ENCODE peak calls at places on chromosomes 6 and 20, in nine cellular contexts. U is neuronal stem cell, V is tibial nerve, O is IMR-90, D is H9, G is Panc1, P is heart left ventricle, X is heart right ventricle, F is breast epithelium. H is an unnamed sample.

GRCh38 chr6:38176797-38177751 is 357.5 kb downstream of the ZFAND3 start:
- DNase-seq in U (no peak), V (no peak), O (peak; percentile 5), D (no peak), G (no peak), P (peak; percentile 33), X (peak; percentile 40), F (no peak), H (no peak)

GRCh38 chr6:31070711-31071197 is 41.6 kb downstream of the C6orf15 start:
- DNase-seq in U (peak; percentile 59), V (no peak), O (peak; percentile 84), D (peak; percentile 83), G (no peak), P (no peak), X (peak; percentile 36), F (no peak), H (peak; percentile 67)

GRCh38 chr20:38579219-38579618 is 1.8 kb upstream of the ADIG start:
- DNase-seq in U (no peak), V (no peak), O (no peak), D (no peak), G (no peak), P (no peak), X (peak; percentile 43), F (no peak), H (no peak)

GRCh38 chr20:57514273-57514751 is 10.6 kb downstream of the CTCFL start:
- DNase-seq in U (peak; percentile 62), V (peak; percentile 52), O (peak; percentile 64), D (peak; percentile 73), G (peak; percentile 27), P (no peak), X (peak; percentile 72), F (peak; percentile 64), H (peak; percentile 45)

GRCh38 chr6:85756982-85757381 is 114.3 kb upstream of the SYNCRIP start:
- DNase-seq in U (no peak), V (no peak), O (peak; percentile 44), D (no peak), G (peak; percentile 5), P (no peak), X (no peak), F (no peak), H (no peak)

GRCh38 chr20:49288784-49289696 is 11.2 kb upstream of the ZNFX1 start:
- DNase-seq in U (no peak), V (no peak), O (no peak), D (no peak), G (no peak), P (no peak), X (no peak), F (no peak), H (no peak)

GRCh38 chr6:36443951-36444428 is 1.2 kb downstream of the KCTD20 start:
- DNase-seq in U (no peak), V (no peak), O (peak; percentile 31), D (peak; percentile 49), G (no peak), P (no peak), X (no peak), F (no peak), H (no peak)

GRCh38 chr20:58235010-58235409 is 6.6 kb upstream of the ANKRD60 start:
- DNase-seq in U (no peak), V (no peak), O (no peak), D (no peak), G (no peak), P (no peak), X (no peak), F (no peak), H (no peak)

GRCh38 chr6:99711302-99711701 is 104.7 kb downstream of the PRDM13 start:
- DNase-seq in U (no peak), V (no peak), O (no peak), D (no peak), G (no peak), P (no peak), X (no peak), F (no peak), H (no peak)

GRCh38 chr6:142187209-142187608 is 40.1 kb downstream of the VTA1 start:
- DNase-seq in U (no peak), V (no peak), O (peak; percentile 77), D (no peak), G (no peak), P (no peak), X (peak; percentile 52), F (no peak), H (no peak)

GRCh38 chr20:60921021-60921622 is 330.9 kb upstream of the CDH4 start:
- DNase-seq in U (no peak), V (no peak), O (peak; percentile 8), D (peak; percentile 51), G (no peak), P (no peak), X (peak; percentile 29), F (no peak), H (no peak)

GRCh38 chr20:52434041-52434425 is 242.5 kb upstream of the ZFP64 start:
- DNase-seq in U (no peak), V (no peak), O (no peak), D (no peak), G (no peak), P (no peak), X (no peak), F (no peak), H (no peak)

GRCh38 chr6:29872791-29873190 is 45.2 kb downstream of the HLA-G start:
- DNase-seq in U (no peak), V (no peak), O (no peak), D (no peak), G (no peak), P (no peak), X (no peak), F (no peak), H (no peak)

GRCh38 chr6:106799008-106799952 is 169.9 kb downstream of the QRSL1 start:
- DNase-seq in U (no peak), V (no peak), O (peak; percentile 26), D (no peak), G (no peak), P (no peak), X (no peak), F (no peak), H (no peak)

GRCh38 chr20:58981564-58982364 is 708 bp downstream of the NELFCD start:
- DNase-seq in U (peak; percentile 15), V (no peak), O (peak; percentile 6), D (no peak), G (no peak), P (no peak), X (no peak), F (no peak), H (no peak)

GRCh38 chr6:80457044-80457933 is 350.8 kb downstream of the BCKDHB start:
- DNase-seq in U (no peak), V (peak; percentile 27), O (peak; percentile 98), D (no peak), G (no peak), P (peak; percentile 73), X (peak; percentile 66), F (peak; percentile 67), H (no peak)

GRCh38 chr6:70257874-70258273 is 45.0 kb downstream of the COL9A1 start:
- DNase-seq in U (no peak), V (no peak), O (no peak), D (no peak), G (no peak), P (no peak), X (no peak), F (no peak), H (no peak)

GRCh38 chr6:109381747-109382575 is at the start of gene CD164:
- DNase-seq in U (no peak), V (peak; percentile 90), O (peak; percentile 93), D (peak; percentile 92), G (peak; percentile 87), P (peak; percentile 97), X (peak; percentile 95), F (peak; percentile 94), H (peak; percentile 71)

GRCh38 chr6:79515436-79515835 is 21.8 kb downstream of the LCA5 start:
- DNase-seq in U (no peak), V (no peak), O (no peak), D (no peak), G (no peak), P (no peak), X (no peak), F (no peak), H (no peak)

GRCh38 chr20:1440024-1440423 is 26.6 kb downstream of the NSFL1C start:
- DNase-seq in U (no peak), V (no peak), O (peak; percentile 12), D (peak; percentile 80), G (no peak), P (no peak), X (no peak), F (no peak), H (no peak)

DNA sequence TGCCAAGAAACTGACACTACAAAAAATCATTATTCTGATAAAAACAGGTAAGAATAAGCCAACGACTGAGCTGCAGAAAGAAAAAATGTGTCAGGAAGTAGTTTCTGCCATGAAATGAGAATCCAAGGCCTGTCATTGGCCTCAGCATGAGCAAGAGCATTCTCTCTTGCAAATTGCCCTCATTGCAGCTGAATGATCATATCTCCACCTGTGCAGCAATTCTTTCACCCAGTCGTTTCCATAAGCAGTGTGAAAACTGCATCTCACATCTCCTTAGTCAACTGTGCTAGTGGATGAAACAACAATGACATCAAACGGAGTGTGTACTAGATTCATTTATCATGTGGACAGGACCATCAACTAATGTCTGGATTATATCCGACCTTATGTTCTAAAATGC is 88.2 kb upstream of the STXBP5 start:
- DNase-seq in U (no peak), V (no peak), O (no peak), D (no peak), G (no peak), P (no peak), X (no peak), F (no peak), H (no peak)
- H3K27ac ChIP-seq in U (no peak overlapping the region), V (no peak overlapping the region), O (no peak overlapping the region), D (no peak overlapping the region), G (no peak overlapping the region), P (no peak overlapping the region), X (no peak overlapping the region), F (no peak overlapping the region), H (no peak overlapping the region)

GRCh38 chr20:46342451-46343357 is 34.4 kb upstream of the CDH22 start:
- DNase-seq in U (no peak), V (no peak), O (no peak), D (no peak), G (no peak), P (peak; percentile 26), X (no peak), F (no peak), H (no peak)
- H3K27me3 ChIP-seq in U (no peaks in the 10 kb centered on the region), V (peaks cover 38% of the 10 kb centered on the region), O (peaks cover 45% of the 10 kb centered on the region), D (no peaks in the 10 kb centered on the region), G (peaks cover 12% of the 10 kb centered on the region), P (peaks cover 19% of the 10 kb centered on the region), X (peaks cover 50% of the 10 kb centered on the region), F (peaks cover 5% of the 10 kb centered on the region), H (no peaks in the 10 kb centered on the region)

GRCh38 chr6:11423072-11423471 is 114.5 kb upstream of the TMEM170B start:
- DNase-seq in U (no peak), V (no peak), O (peak; percentile 51), D (no peak), G (no peak), P (no peak), X (no peak), F (no peak), H (no peak)
- H3K4me1 ChIP-seq in U (peaks cover 4% of the 10 kb centered on the region), V (peaks cover 42% of the 10 kb centered on the region), O (peaks cover 31% of the 10 kb centered on the region), D (peaks cover 3% of the 10 kb centered on the region), G (no peaks in the 10 kb centered on the region), P (no peaks in the 10 kb centered on the region), X (peaks cover 24% of the 10 kb centered on the region), F (no peaks in the 10 kb centered on the region), H (peaks cover 4% of the 10 kb centered on the region)

DNA sequence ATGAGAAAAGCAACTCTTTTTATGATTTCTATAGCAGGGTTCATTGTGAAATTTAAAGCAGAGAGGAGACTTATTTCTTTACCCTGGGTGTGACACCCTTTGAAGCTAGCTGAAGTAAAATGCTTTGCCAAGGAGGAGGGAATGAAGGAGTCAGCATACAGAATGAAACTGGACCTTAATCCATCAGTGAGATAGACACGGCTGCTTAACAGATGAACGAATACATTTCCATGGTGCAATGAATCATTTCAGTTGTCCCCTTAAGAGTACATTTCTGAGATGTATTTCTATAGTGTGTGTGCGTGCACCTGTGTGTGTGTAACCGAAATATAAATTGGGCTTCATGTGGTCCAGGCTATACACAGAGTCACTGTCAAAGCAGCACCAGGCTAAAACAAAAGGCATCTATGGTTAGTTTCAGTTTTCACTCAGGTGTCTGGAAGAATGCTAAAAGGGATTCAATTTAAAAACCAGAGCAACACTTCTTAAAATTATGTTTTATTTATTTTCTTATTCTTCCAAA is 73.9 kb upstream of the CD93 start:
- DNase-seq in U (no peak), V (no peak), O (no peak), D (no peak), G (no peak), P (no peak), X (no peak), F (no peak), H (no peak)
- H3K27ac ChIP-seq in U (no peak overlapping the region), V (peak overlapping the region; percentile 56), O (no peak overlapping the region), D (no peak overlapping the region), G (no peak overlapping the region), P (peak overlapping the region; percentile 68), X (peak overlapping the region; percentile 79), F (peak overlapping the region; percentile 10), H (no peak overlapping the region)